ENCODE peak calls at places on chromosomes 3 and 15, in five cellular contexts. V, H, K, M and D are unnamed samples.
A peak's percentile ranks its signal among the peaks of the same experiment; 100 is the strongest.

GRCh38 chr3:134850761-134851160 is 55.7 kb downstream of the EPHB1 start:
- DNase-seq in V (no peak), M (no peak), H (no peak), K (no peak), D (no peak)

GRCh38 chr15:64894395-64895056 is 17.2 kb upstream of the ANKDD1A start:
- DNase-seq in V (peak; percentile 84), H (no peak), K (peak; percentile 61), M (no peak), D (peak; percentile 47)

GRCh38 chr3:59998040-59998439 is 948.2 kb upstream of the CFAP20DC start:
- DNase-seq in K (no peak), V (no peak), H (no peak), M (no peak), D (no peak)

GRCh38 chr15:58361291-58361759 is 70.5 kb upstream of the LIPC start:
- DNase-seq in H (no peak), K (no peak), V (no peak), M (no peak), D (no peak)

GRCh38 chr3:148532326-148532725 is 165.4 kb upstream of the AGTR1 start:
- DNase-seq in M (no peak), K (no peak), H (no peak), V (no peak), D (no peak)

GRCh38 chr3:78506581-78507195 is 1261.1 kb downstream of the ROBO1 start:
- DNase-seq in K (no peak), V (no peak), H (no peak), M (no peak), D (no peak)

GRCh38 chr3:141050913-141051632 is at the start of gene SPSB4:
- DNase-seq in H (peak; percentile 92), V (peak; percentile 21), K (no peak), M (no peak), D (no peak)

GRCh38 chr15:99716540-99716939 is 16.7 kb downstream of the LYSMD4 start:
- DNase-seq in V (no peak), H (no peak), M (no peak), K (no peak), D (no peak)

GRCh38 chr3:152641198-152641597 is 193.7 kb upstream of the P2RY1 start:
- DNase-seq in H (no peak), M (no peak), K (no peak), V (no peak), D (no peak)

GRCh38 chr3:141875893-141876380 is 506 bp upstream of the ATP1B3 start:
- DNase-seq in M (peak; percentile 69), H (peak; percentile 51), K (peak; percentile 56), V (peak; percentile 73), D (peak; percentile 88)

GRCh38 chr3:24119321-24119751 is 174.2 kb downstream of the NR1D2 start:
- DNase-seq in M (no peak), H (no peak), V (no peak), K (no peak), D (no peak)

GRCh38 chr3:100492810-100493140 is 356 bp downstream of the TMEM45A start:
- DNase-seq in K (no peak), V (no peak), M (no peak), H (no peak), D (no peak)

GRCh38 chr3:43998841-43999805 is 242.6 kb upstream of the TOPAZ1 start:
- DNase-seq in K (no peak), V (no peak), M (no peak), H (no peak), D (peak; percentile 45)

GRCh38 chr15:101372149-101372577 is 77.1 kb upstream of the SNRPA1 start:
- DNase-seq in K (no peak), H (no peak), V (peak; percentile 7), M (no peak), D (no peak)

GRCh38 chr3:123762805-123763204 is 121.3 kb downstream of the MYLK start:
- DNase-seq in K (no peak), H (no peak), M (no peak), V (no peak), D (no peak)

GRCh38 chr15:48939686-48940085 is 24.0 kb downstream of the SHC4 start:
- DNase-seq in V (no peak), M (no peak), K (no peak), H (no peak), D (no peak)

GRCh38 chr3:74624301-74624700 is 9.8 kb upstream of the CNTN3 start:
- DNase-seq in K (no peak), H (no peak), V (no peak), M (no peak), D (no peak)

GRCh38 chr15:96326551-96327154 is 3.8 kb upstream of the NR2F2 start:
- DNase-seq in M (no peak), V (peak; percentile 30), K (peak; percentile 61), H (no peak), D (no peak)

GRCh38 chr15:85118581-85118980 is 136.9 kb downstream of the PDE8A start:
- DNase-seq in H (no peak), V (no peak), K (no peak), M (no peak), D (no peak)

GRCh38 chr15:73981761-73982222 is 10.3 kb downstream of the STOML1 start:
- DNase-seq in V (no peak), H (no peak), K (no peak), M (no peak), D (no peak)

DNA sequence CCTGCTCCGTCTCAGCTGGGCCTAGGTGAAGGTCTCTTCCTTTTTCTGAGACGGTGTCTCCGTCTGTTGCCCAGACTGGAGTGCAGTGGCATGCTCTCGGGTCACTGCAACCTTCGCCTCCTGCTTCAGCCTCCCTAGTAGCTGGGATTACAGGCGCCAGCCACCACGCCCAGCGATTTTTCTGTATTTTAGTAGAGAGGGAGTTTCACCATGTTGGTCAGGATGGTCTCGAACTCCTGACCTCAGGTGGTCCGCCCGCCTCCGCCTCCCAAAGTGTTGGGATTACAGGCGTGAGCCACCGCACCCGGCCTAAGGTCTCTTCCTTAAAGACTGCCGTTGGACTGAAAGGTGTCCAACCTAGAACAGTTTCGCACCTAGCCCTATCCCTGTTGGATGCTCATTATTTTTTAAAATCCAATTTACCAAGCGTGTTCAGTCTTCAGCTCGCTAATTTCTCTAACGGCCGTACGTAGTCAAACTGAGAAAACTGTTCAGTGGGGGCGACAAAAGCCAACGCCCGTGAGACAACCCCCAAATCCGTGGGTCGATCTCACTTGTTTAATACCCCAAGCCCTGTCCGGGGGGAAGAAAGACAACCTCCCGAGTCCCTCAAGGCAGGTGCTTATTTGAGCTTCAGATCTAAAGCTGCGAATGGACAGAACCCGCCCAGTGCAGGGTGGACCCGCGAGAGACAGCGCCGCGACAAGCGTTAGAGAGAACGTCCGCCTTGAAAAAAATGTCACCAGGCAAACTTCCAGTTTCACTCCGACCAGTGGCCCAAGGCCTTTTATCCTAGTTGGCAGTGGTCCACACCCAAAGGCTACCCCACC is 986 bp upstream of the OXSR1 start:
- DNase-seq in K (no peak), V (peak; percentile 36), H (peak; percentile 29), M (no peak), D (no peak)
- TF ChIP-seq POLR2A in K (no peak), V (peak; percentile 76), H (peak; percentile 18), M (peak; percentile 38), D (peak; percentile 68)

GRCh38 chr3:47117803-47118364 is 46.0 kb downstream of the SETD2 start:
- DNase-seq in V (no peak), H (no peak), M (no peak), K (no peak), D (peak; percentile 73)
- TF ChIP-seq POLR2A in V (no peak), H (no peak), M (no peak), K (no peak), D (no peak)

GRCh38 chr15:78933187-78934062 is 11.4 kb downstream of the CTSH start:
- DNase-seq in V (no peak), M (no peak), K (no peak), H (no peak), D (no peak)

GRCh38 chr15:78938608-78939488 is 6.0 kb downstream of the CTSH start:
- DNase-seq in V (no peak), M (no peak), H (no peak), K (no peak), D (no peak)

GRCh38 chr15:78934063-78935023 is 10.5 kb downstream of the CTSH start:
- DNase-seq in V (no peak), K (peak; percentile 57), M (no peak), H (no peak), D (no peak)

GRCh38 chr15:78932216-78932808 is 12.5 kb downstream of the CTSH start:
- DNase-seq in H (no peak), K (no peak), V (no peak), M (no peak), D (no peak)

DNA sequence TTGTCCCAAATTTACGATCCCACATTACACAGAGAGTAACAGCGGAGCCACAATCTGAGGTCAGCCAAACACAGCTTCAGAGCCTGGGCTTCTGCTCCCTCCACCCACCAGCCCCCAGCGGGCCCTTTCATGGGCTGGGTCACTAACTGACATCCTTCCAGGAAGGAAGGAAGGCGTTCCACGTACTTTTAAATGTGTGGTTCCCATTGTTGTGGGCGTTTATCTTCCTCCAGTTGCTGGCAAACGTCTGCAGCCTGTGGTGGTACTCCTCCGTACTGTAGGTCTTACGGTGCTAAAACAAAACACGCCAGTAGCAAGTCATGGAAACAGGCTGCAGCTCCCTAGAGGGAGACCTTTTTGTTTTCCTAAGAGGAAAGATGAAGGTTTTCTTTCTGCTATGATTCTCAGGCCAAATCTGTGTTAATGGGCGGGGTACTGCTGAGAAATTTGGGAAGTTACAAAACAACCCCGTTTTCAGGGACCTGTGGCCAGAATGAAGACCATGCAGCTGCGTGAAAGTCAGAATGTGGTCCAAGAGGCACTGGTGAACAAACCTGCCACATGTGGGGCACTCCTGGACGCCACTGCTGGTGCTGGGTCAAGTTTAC is 7.6 kb downstream of the CTSH start:
- DNase-seq in K (no peak), H (no peak), V (no peak), M (no peak), D (no peak)
- TF ChIP-seq POLR2A in K (no peak), H (no peak), V (no peak), M (no peak), D (no peak)

GRCh38 chr3:14124223-14124614 is 451 bp downstream of the CHCHD4 start:
- DNase-seq in M (no peak), H (peak; percentile 62), K (peak; percentile 62), V (peak; percentile 80), D (peak; percentile 68)
- TF ChIP-seq POLR2A in M (no peak), H (no peak), K (no peak), V (no peak), D (no peak)

GRCh38 chr3:46690798-46691197 is 2.7 kb downstream of the ALS2CL start:
- DNase-seq in M (peak; percentile 54), K (peak; percentile 68), V (peak; percentile 83), H (peak; percentile 40), D (no peak)

GRCh38 chr3:46693897-46694235 is 387 bp upstream of the ALS2CL start:
- DNase-seq in H (peak; percentile 37), V (peak; percentile 33), M (no peak), K (no peak), D (no peak)

GRCh38 chr3:46693038-46693896 is at the start of gene ALS2CL:
- DNase-seq in M (peak; percentile 39), K (peak; percentile 72), H (peak; percentile 74), V (peak; percentile 81), D (peak; percentile 20)

GRCh38 chr3:46694520-46694919 is 1.0 kb upstream of the ALS2CL start:
- DNase-seq in K (no peak), H (no peak), M (no peak), V (no peak), D (no peak)

DNA sequence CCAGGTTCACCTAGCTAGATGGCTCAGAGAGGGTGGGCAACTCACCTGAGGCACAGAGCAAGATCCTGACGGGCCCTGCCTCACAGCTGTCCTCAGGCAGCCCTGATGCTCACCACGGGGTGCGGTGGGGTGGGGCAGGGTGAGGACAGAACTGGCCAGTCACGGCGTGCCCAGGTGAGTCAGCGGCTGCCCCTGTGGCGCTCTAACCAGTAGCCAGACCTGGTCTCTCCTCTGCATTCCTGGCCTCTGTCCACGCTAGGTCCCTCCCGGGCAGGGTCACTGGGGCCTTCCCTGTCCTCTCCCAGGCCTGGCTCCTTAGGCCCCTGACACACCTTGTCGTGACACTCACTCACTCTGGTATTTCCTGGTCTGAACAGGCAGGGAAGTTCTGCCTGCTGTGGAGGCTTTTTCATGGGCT is 904 bp downstream of the ALS2CL start:
- DNase-seq in M (peak; percentile 62), K (peak; percentile 83), H (peak; percentile 86), V (peak; percentile 92), D (no peak)
- TF ChIP-seq POLR2A in M (no peak), K (peak; percentile 15), H (peak; percentile 67), V (peak; percentile 78), D (no peak)